ENCODE peak calls at places on chromosomes 2 and 18, in nine cellular contexts. V is CD4-positive, alpha-beta T cell; O is naive B cell; A is T-helper 9 cell; H is activated T-cell treated with anti-CD3 and anti-CD28 coated beads for 24 hours; C is naive thymus-derived CD8-positive, alpha-beta T cell; X is HCT116; I is fibroblast of the aortic adventitia; N is NCI-H2081. L is an unnamed sample.

GRCh38 chr2:425947-426346 is 138.1 kb upstream of the ALKAL2 start:
- DNase-seq in V (no peak), N (no peak), I (no peak), O (no peak), X (no peak), C (no peak), A (no peak), H (no peak), L (no peak)

GRCh38 chr2:54615832-54616534 is 107.5 kb upstream of the EML6 start:
- DNase-seq in X (no peak), I (no peak), C (no peak), O (no peak), A (no peak), N (no peak), H (no peak), V (no peak), L (no peak)

GRCh38 chr2:160635488-160635887 is 141.9 kb upstream of the RBMS1 start:
- DNase-seq in H (no peak), O (no peak), I (peak), N (no peak), A (no peak), V (no peak), C (no peak), X (no peak), L (no peak)

GRCh38 chr2:79530443-79530842 is 17.6 kb downstream of the CTNNA2 start:
- DNase-seq in X (no peak), I (no peak), O (no peak), V (no peak), A (no peak), H (no peak), N (peak), C (no peak), L (no peak)

GRCh38 chr2:238686223-238686622 is 161.7 kb upstream of the TWIST2 start:
- DNase-seq in V (no peak), I (no peak), H (no peak), O (no peak), A (no peak), C (no peak), N (no peak), X (no peak), L (no peak)

GRCh38 chr2:23926289-23926749 is 604 bp downstream of the ATAD2B start:
- DNase-seq in N (peak), A (peak), X (no peak), C (peak), H (no peak), O (no peak), V (no peak), I (no peak), L (no peak)

GRCh38 chr2:81282151-81282769 is 977.7 kb upstream of the LRRTM1 start:
- DNase-seq in X (no peak), H (no peak), C (no peak), O (no peak), V (no peak), I (no peak), A (no peak), N (no peak), L (no peak)

GRCh38 chr2:86307431-86307830 is 30.0 kb downstream of the REEP1 start:
- DNase-seq in A (no peak), N (no peak), V (no peak), O (no peak), I (no peak), X (no peak), H (no peak), C (no peak), L (no peak)

GRCh38 chr18:54983041-54983686 is 23.9 kb upstream of the CCDC68 start:
- DNase-seq in C (no peak), X (peak), A (no peak), N (peak), H (no peak), I (peak), V (no peak), O (peak), L (no peak)

GRCh38 chr2:220940646-220941045 is 631.5 kb downstream of the EPHA4 start:
- DNase-seq in C (no peak), X (no peak), V (no peak), A (no peak), I (no peak), N (no peak), O (no peak), H (no peak), L (no peak)

GRCh38 chr18:7233398-7233797 is 2.5 kb downstream of the LRRC30 start:
- DNase-seq in O (no peak), X (no peak), N (no peak), C (no peak), I (no peak), A (no peak), V (no peak), H (no peak), L (no peak)

GRCh38 chr18:59874166-59874565 is 25.6 kb upstream of the PMAIP1 start:
- DNase-seq in I (peak), V (no peak), H (no peak), O (no peak), X (peak), C (no peak), A (no peak), N (no peak), L (peak)

GRCh38 chr2:2540406-2540805 is 209.3 kb upstream of the MYT1L start:
- DNase-seq in X (no peak), A (no peak), V (no peak), C (no peak), N (no peak), O (no peak), H (no peak), I (no peak), L (no peak)

GRCh38 chr2:39409697-39410389 is 27.2 kb downstream of the MAP4K3 start:
- DNase-seq in O (no peak), V (no peak), A (no peak), C (no peak), N (no peak), H (no peak), I (no peak), X (no peak), L (no peak)

GRCh38 chr2:233598952-233599351 is 18.5 kb upstream of the UGT1A8 start:
- DNase-seq in N (no peak), A (no peak), C (no peak), I (no peak), V (no peak), O (no peak), H (no peak), X (no peak), L (no peak)

GRCh38 chr2:231321556-231322334 is 73.8 kb upstream of the B3GNT7 start:
- DNase-seq in H (no peak), O (peak), N (no peak), I (no peak), C (no peak), X (no peak), V (no peak), A (no peak), L (no peak)